ENCODE peak calls at places on chromosomes 16 and 17, in five cellular contexts. A, M, L, X and U are unnamed samples.

GRCh38 chr17:22692066-22692800 is 999.9 kb downstream of the KCNJ18 start:
- DNase-seq in A (no peak), M (no peak), L (no peak), X (no peak), U (no peak)

GRCh38 chr16:84085774-84086173 is 31.0 kb downstream of the MBTPS1 start:
- DNase-seq in A (no peak), M (no peak), L (no peak), X (no peak), U (no peak)

GRCh38 chr17:30831257-30831656 is 509 bp upstream of the ATAD5 start:
- DNase-seq in A (peak; percentile 30), M (no peak), L (no peak), X (no peak), U (no peak)

GRCh38 chr16:79325211-79325610 is 275.3 kb downstream of the MAF start:
- DNase-seq in A (no peak), M (no peak), L (no peak), X (no peak), U (no peak)

GRCh38 chr16:53159781-53160436 is 105.1 kb downstream of the CHD9 start:
- DNase-seq in A (peak; percentile 65), M (no peak), L (peak; percentile 50), X (no peak), U (no peak)

GRCh38 chr17:43823350-43824084 is 9.4 kb downstream of the MPP3 start:
- DNase-seq in A (no peak), M (no peak), L (no peak), X (no peak), U (no peak)

GRCh38 chr17:46930083-46930482 is 7.1 kb downstream of the GOSR2 start:
- DNase-seq in A (no peak), M (no peak), L (no peak), X (no peak), U (no peak)

GRCh38 chr16:81645303-81645702 is 133.8 kb upstream of the PLCG2 start:
- DNase-seq in A (peak; percentile 67), M (peak; percentile 39), L (no peak), X (no peak), U (peak; percentile 54)

GRCh38 chr17:58403312-58403711 is 14.0 kb downstream of the RNF43 start:
- DNase-seq in A (peak; percentile 60), M (no peak), L (no peak), X (no peak), U (no peak)

GRCh38 chr16:75471723-75472634 is 7.5 kb upstream of the TMEM170A start:
- DNase-seq in A (peak; percentile 74), M (no peak), L (peak; percentile 47), X (no peak), U (no peak)

GRCh38 chr16:85759631-85760419 is 8.9 kb upstream of the C16orf74 start:
- DNase-seq in A (peak; percentile 49), M (no peak), L (no peak), X (no peak), U (no peak)

GRCh38 chr16:10906482-10906881 is 29.5 kb downstream of the CIITA start:
- DNase-seq in A (no peak), M (no peak), L (no peak), X (no peak), U (no peak)

GRCh38 chr17:26792486-26792885 is 501.4 kb upstream of the WSB1 start:
- DNase-seq in A (no peak), M (no peak), L (no peak), X (no peak), U (peak; percentile 16)